ENCODE peak calls at places on chromosomes 7 and 10, in eight cellular contexts. I is Caco-2, F is AG04449, R is esophagus muscularis mucosa, O is cardiac fibroblast, W is astrocyte of the spinal cord, U is ovary, V is fibroblast of pulmonary artery. C is an unnamed sample.
A peak's percentile ranks its signal among the peaks of the same experiment; 100 is the strongest.

GRCh38 chr10:100043344-100043743 is 33.6 kb upstream of the DNMBP start:
- DNase-seq in I (no peak), F (no peak), R (no peak), O (no peak), W (no peak), U (no peak), V (no peak), C (no peak)

GRCh38 chr7:13742126-13742525 is 247.3 kb downstream of the ETV1 start:
- DNase-seq in I (peak; percentile 45), F (peak; percentile 44), R (no peak), O (peak; percentile 64), W (peak; percentile 76), U (no peak), V (peak; percentile 42), C (peak; percentile 18)

GRCh38 chr10:48478469-48478868 is 126.4 kb downstream of the ARHGAP22 start:
- DNase-seq in I (no peak), F (no peak), R (no peak), O (no peak), W (no peak), U (no peak), V (no peak), C (no peak)

GRCh38 chr10:15370741-15371701 is at the start of gene FAM171A1:
- DNase-seq in I (peak; percentile 64), F (no peak), R (no peak), O (peak; percentile 77), W (peak; percentile 58), U (peak; percentile 68), V (peak; percentile 55), C (peak; percentile 18)

GRCh38 chr7:42315096-42315495 is 78.1 kb upstream of the GLI3 start:
- DNase-seq in I (no peak), F (no peak), R (no peak), O (no peak), W (peak; percentile 78), U (no peak), V (no peak), C (peak; percentile 13)

GRCh38 chr10:29689001-29689400 is 54.2 kb upstream of the SVIL start:
- DNase-seq in I (no peak), F (no peak), R (no peak), O (peak; percentile 73), W (peak; percentile 81), U (no peak), V (peak; percentile 74), C (peak; percentile 72)

GRCh38 chr7:85172530-85172941 is 14.3 kb downstream of the SEMA3D start:
- DNase-seq in I (no peak), F (peak; percentile 74), R (no peak), O (peak; percentile 79), W (peak; percentile 89), U (no peak), V (peak; percentile 89), C (peak; percentile 83)

GRCh38 chr7:158947627-158948026 is 91.3 kb downstream of the DYNC2I1 start:
- DNase-seq in I (no peak), F (no peak), R (no peak), O (no peak), W (no peak), U (no peak), V (no peak), C (no peak)

GRCh38 chr10:101588879-101589278 is 758 bp downstream of the DPCD start:
- DNase-seq in I (no peak), F (no peak), R (no peak), O (peak; percentile 73), W (peak; percentile 27), U (no peak), V (peak; percentile 66), C (peak; percentile 43)

GRCh38 chr10:19702215-19702614 is 114.0 kb upstream of the PLXDC2 start:
- DNase-seq in I (no peak), F (no peak), R (no peak), O (peak; percentile 62), W (peak; percentile 69), U (no peak), V (peak; percentile 52), C (peak; percentile 45)

GRCh38 chr7:106561657-106562411 is 99.1 kb downstream of the CCDC71L start:
- DNase-seq in I (no peak), F (no peak), R (no peak), O (no peak), W (no peak), U (no peak), V (no peak), C (no peak)

GRCh38 chr7:30548762-30549344 is 44.2 kb upstream of the GGCT start:
- DNase-seq in I (peak; percentile 70), F (no peak), R (no peak), O (peak; percentile 82), W (peak; percentile 80), U (peak; percentile 64), V (peak; percentile 82), C (peak; percentile 70)

GRCh38 chr10:68402271-68402670 is 4.8 kb downstream of the RUFY2 start:
- DNase-seq in I (no peak), F (no peak), R (no peak), O (peak; percentile 57), W (no peak), U (no peak), V (peak; percentile 61), C (no peak)

GRCh38 chr10:68406111-68406814 is 814 bp downstream of the RUFY2 start:
- DNase-seq in I (peak; percentile 68), F (peak; percentile 3), R (no peak), O (peak; percentile 73), W (peak; percentile 66), U (no peak), V (peak; percentile 75), C (peak; percentile 48)

GRCh38 chr10:68408898-68409518 is 1.9 kb upstream of the RUFY2 start:
- DNase-seq in I (no peak), F (no peak), R (peak; percentile 5), O (no peak), W (no peak), U (no peak), V (no peak), C (no peak)

GRCh38 chr10:68403701-68404100 is 3.4 kb downstream of the RUFY2 start:
- DNase-seq in I (no peak), F (no peak), R (no peak), O (no peak), W (no peak), U (no peak), V (no peak), C (no peak)

DNA sequence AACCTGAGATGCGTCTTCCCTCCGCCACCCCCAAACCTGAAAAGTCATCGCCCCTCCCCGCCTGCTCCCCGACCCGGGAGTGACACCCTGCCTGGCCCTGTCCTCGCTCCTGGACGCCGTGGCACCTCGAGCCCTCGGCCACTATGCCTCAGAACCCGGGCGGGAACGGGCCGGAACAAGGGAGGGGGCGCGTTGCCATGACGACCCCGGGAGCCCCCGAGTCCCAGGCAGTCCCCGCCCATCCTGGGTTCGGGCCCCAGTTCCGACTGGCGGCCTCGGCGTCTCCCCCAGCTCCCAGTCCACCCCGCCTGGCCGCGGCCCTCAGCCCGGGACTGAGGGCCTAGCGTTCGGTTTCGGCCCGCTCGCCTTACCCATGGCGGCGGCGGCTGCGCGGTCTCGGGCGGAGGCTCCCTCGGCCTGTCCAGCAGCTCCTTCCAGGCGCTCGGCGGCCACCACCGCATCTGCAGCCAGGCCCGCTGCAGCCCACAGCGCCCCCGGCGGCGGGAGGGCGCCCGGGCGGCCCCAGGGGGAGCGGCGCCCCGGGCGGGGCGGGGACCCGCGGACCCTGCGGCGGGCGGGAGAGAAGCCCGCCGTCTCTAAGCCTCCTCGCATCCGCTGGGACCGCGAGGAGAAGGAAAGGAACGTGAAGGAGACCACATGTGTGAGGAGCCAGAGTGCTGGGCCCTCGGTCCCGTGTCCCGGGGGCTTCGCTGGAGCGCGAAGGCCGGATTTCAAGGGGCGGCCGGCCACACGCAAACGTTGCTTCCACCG is at the start of gene RUFY2:
- DNase-seq in I (peak; percentile 89), F (peak; percentile 1), R (peak; percentile 92), O (peak; percentile 84), W (peak; percentile 79), U (peak; percentile 88), V (peak; percentile 79), C (peak; percentile 65)
- TF ChIP-seq CTCF in I (peak; percentile 63), F (peak; percentile 69), R (peak; percentile 92), O (peak; percentile 7), W (peak; percentile 42), U (peak; percentile 46), V (peak; percentile 13), C (no peak)

DNA sequence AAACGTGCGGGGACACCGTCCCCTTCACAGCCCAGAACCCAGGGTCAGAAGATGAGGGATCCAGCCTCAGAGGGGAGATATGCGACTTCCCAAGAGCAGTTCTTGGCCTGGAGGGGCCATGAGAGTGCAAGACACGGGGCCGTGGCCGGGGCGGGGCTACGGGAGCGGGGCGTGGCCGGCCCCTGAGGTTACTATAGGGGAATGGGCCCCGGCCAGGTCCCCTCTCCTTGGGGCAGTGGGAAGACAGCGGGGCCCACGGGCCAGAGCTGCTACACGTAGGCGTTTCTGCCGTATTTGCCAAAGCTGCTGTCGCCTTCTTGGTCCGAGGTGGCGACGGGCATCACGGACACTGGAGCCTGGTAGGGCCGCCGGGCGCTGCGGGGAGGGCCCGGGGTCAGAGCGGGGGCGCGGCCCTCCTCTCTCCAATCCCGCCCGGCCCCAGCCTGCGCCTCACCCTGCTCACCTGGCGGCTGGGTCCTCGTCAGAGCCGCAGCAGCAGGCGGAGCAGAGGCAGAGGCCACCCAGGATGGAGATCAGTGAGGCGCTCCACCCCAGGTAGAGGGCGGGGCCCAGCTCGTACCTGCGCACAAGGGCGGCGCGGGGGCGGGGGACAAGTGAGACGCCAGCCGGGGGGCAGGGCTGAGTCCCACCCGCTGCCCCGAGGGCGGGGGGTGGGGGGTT is 5.3 kb downstream of the CLDN15 start:
- DNase-seq in I (peak; percentile 90), F (no peak), R (no peak), O (no peak), W (no peak), U (no peak), V (no peak), C (no peak)
- H3K4me3 ChIP-seq in I (peak overlapping the region; percentile 68), F (no peak overlapping the region), R (peak overlapping the region; percentile 10), O (no peak overlapping the region), W (no peak overlapping the region), U (no peak overlapping the region), V (no peak overlapping the region), C (no peak overlapping the region)

GRCh38 chr7:55965805-55966421 is 1.5 kb downstream of the NIPSNAP2 start:
- DNase-seq in I (no peak), F (no peak), R (no peak), O (no peak), W (peak; percentile 18), U (peak; percentile 29), V (no peak), C (peak; percentile 85)
- TF ChIP-seq CTCF in I (no peak), F (no peak), R (no peak), O (no peak), W (no peak), U (no peak), V (no peak), C (no peak)

GRCh38 chr10:110356628-110357245 is 52.0 kb upstream of the SMNDC1 start:
- DNase-seq in I (no peak), F (no peak), R (no peak), O (peak; percentile 66), W (peak; percentile 86), U (no peak), V (peak; percentile 76), C (peak; percentile 95)

GRCh38 chr10:110357252-110357780 is 52.6 kb upstream of the SMNDC1 start:
- DNase-seq in I (no peak), F (peak; percentile 92), R (no peak), O (peak; percentile 92), W (peak; percentile 93), U (peak; percentile 41), V (peak; percentile 94), C (peak; percentile 98)

GRCh38 chr10:110358278-110358677 is 53.6 kb upstream of the SMNDC1 start:
- DNase-seq in I (no peak), F (no peak), R (no peak), O (no peak), W (no peak), U (no peak), V (no peak), C (no peak)

GRCh38 chr10:110358869-110359629 is 54.3 kb upstream of the SMNDC1 start:
- DNase-seq in I (peak; percentile 61), F (no peak), R (no peak), O (no peak), W (peak; percentile 35), U (no peak), V (no peak), C (peak; percentile 33)

GRCh38 chr10:110357871-110358270 is 53.2 kb upstream of the SMNDC1 start:
- DNase-seq in I (no peak), F (no peak), R (no peak), O (no peak), W (no peak), U (no peak), V (no peak), C (no peak)
- H3K4me3 ChIP-seq in I (no peak overlapping the region), F (no peak overlapping the region), R (no peak overlapping the region), O (no peak overlapping the region), W (no peak overlapping the region), U (no peak overlapping the region), V (no peak overlapping the region), C (no peak overlapping the region)

C was measured in fibroblast of mammary gland.